ENCODE peak calls at places on chromosomes 13 and 19, in four cellular contexts. O is HepG2, A is GM12878, W is K562. V is an unnamed sample.

GRCh38 chr19:16066611-16067104 is 9.6 kb upstream of the TPM4 start:
- DNase-seq in W (peak; percentile 63), A (no peak), O (peak; percentile 81), V (no peak)

GRCh38 chr19:18651738-18652137 is 14.9 kb downstream of the KLHL26 start:
- DNase-seq in A (no peak), W (no peak), O (no peak), V (no peak)

GRCh38 chr19:33702606-33703437 is 81.1 kb downstream of the CHST8 start:
- DNase-seq in A (no peak), W (no peak), O (no peak), V (no peak)

GRCh38 chr19:53671621-53672111 is 39.9 kb downstream of the DPRX start:
- DNase-seq in A (no peak), W (no peak), O (peak; percentile 28), V (no peak)

GRCh38 chr13:38417727-38418126 is 68.1 kb downstream of the UFM1 start:
- DNase-seq in A (no peak), O (peak; percentile 8), W (peak; percentile 16), V (peak; percentile 32)

GRCh38 chr13:48410199-48410598 is 2.7 kb downstream of the LPAR6 start:
- DNase-seq in A (no peak), W (no peak), O (no peak), V (no peak)

GRCh38 chr19:29247051-29247450 is 34.1 kb upstream of the UQCRFS1 start:
- DNase-seq in A (no peak), W (no peak), O (no peak), V (no peak)

GRCh38 chr19:33125929-33126388 is 6.0 kb upstream of the WDR88 start:
- DNase-seq in O (peak; percentile 36), W (peak; percentile 71), A (peak; percentile 16), V (peak; percentile 75)

GRCh38 chr13:113153810-113154748 is 4.4 kb upstream of the PROZ start:
- DNase-seq in A (peak; percentile 3), W (peak; percentile 74), O (peak; percentile 49), V (peak; percentile 57)

GRCh38 chr13:36920612-36921185 is 661 bp upstream of the SMAD9 start:
- DNase-seq in W (no peak), O (no peak), A (no peak), V (no peak)

GRCh38 chr13:99033814-99034213 is 56.0 kb upstream of the DOCK9 start:
- DNase-seq in W (no peak), A (no peak), O (peak; percentile 21), V (peak; percentile 23)

GRCh38 chr13:25732146-25732865 is 319.5 kb downstream of the SHISA2 start:
- DNase-seq in A (no peak), O (no peak), W (no peak), V (no peak)

GRCh38 chr19:19627716-19628498 is at the start of gene LPAR2:
- DNase-seq in A (no peak), W (no peak), O (no peak), V (no peak)

GRCh38 chr13:30159446-30159839 is 147.9 kb downstream of the KATNAL1 start:
- DNase-seq in W (no peak), O (no peak), A (no peak), V (no peak)

GRCh38 chr13:66543780-66544179 is 686.4 kb downstream of the PCDH9 start:
- DNase-seq in W (no peak), O (no peak), A (no peak), V (peak; percentile 62)

GRCh38 chr19:9535934-9536333 is 2.5 kb downstream of the ZNF426 start:
- DNase-seq in W (no peak), A (no peak), O (no peak), V (no peak)

GRCh38 chr13:98246538-98247172 is 69.6 kb upstream of the RNF113B start:
- DNase-seq in A (no peak), W (no peak), O (peak; percentile 96), V (no peak)

GRCh38 chr13:94459116-94459515 is 20.4 kb downstream of the DCT start:
- DNase-seq in W (no peak), A (no peak), O (no peak), V (no peak)

GRCh38 chr13:77429320-77430142 is 102.6 kb upstream of the MYCBP2 start:
- DNase-seq in A (peak; percentile 93), O (no peak), W (no peak), V (no peak)

GRCh38 chr19:48043675-48044258 is at the start of gene CABP5:
- DNase-seq in W (no peak), A (no peak), O (no peak), V (no peak)

GRCh38 chr13:36275190-36276002 is 22.2 kb downstream of the CCDC169 start:
- DNase-seq in W (no peak), A (no peak), O (peak; percentile 50), V (peak; percentile 36)

GRCh38 chr13:66212511-66212910 is 1017.6 kb downstream of the PCDH9 start:
- DNase-seq in O (no peak), W (no peak), A (no peak), V (no peak)

GRCh38 chr13:50125556-50126377 is 110.5 kb downstream of the KCNRG start:
- DNase-seq in W (peak; percentile 77), O (peak; percentile 80), A (no peak), V (peak; percentile 72)

GRCh38 chr19:29302002-29302928 is 89.3 kb upstream of the UQCRFS1 start:
- DNase-seq in W (no peak), A (no peak), O (no peak), V (no peak)

GRCh38 chr19:55678121-55678671 is 3.2 kb downstream of the EPN1 start:
- DNase-seq in A (peak; percentile 88), W (no peak), O (no peak), V (no peak)

GRCh38 chr13:30341815-30342570 is 34.6 kb upstream of the KATNAL1 start:
- DNase-seq in W (no peak), O (no peak), A (no peak), V (no peak)

GRCh38 chr13:80704369-80704768 is 363.4 kb upstream of the SPRY2 start:
- DNase-seq in O (no peak), W (no peak), A (no peak), V (no peak)

GRCh38 chr19:44848805-44849457 is 2.8 kb downstream of the NECTIN2 start:
- DNase-seq in O (no peak), A (no peak), W (peak; percentile 52), V (no peak)

GRCh38 chr13:76993021-76993420 is 1.1 kb downstream of the CLN5 start:
- DNase-seq in O (no peak), A (no peak), W (no peak), V (no peak)

GRCh38 chr13:30743319-30744055 is 8.1 kb downstream of the ALOX5AP start:
- DNase-seq in O (peak; percentile 10), W (no peak), A (no peak), V (no peak)

GRCh38 chr13:107006646-107007045 is 438.7 kb upstream of the ARGLU1 start:
- DNase-seq in A (no peak), W (no peak), O (no peak), V (no peak)

GRCh38 chr19:18259848-18260247 is 14.4 kb downstream of the IQCN start:
- DNase-seq in A (no peak), W (no peak), O (no peak), V (no peak)

GRCh38 chr19:48053076-48053475 is 9.2 kb upstream of the CABP5 start:
- DNase-seq in A (no peak), O (no peak), W (no peak), V (no peak)

GRCh38 chr13:87810391-87810801 is 139.2 kb downstream of the SLITRK5 start:
- DNase-seq in W (no peak), O (peak; percentile 18), A (no peak), V (no peak)
- TF ChIP-seq FOXM1 in W (no peak), O (no peak), A (no peak), V (no peak)

DNA sequence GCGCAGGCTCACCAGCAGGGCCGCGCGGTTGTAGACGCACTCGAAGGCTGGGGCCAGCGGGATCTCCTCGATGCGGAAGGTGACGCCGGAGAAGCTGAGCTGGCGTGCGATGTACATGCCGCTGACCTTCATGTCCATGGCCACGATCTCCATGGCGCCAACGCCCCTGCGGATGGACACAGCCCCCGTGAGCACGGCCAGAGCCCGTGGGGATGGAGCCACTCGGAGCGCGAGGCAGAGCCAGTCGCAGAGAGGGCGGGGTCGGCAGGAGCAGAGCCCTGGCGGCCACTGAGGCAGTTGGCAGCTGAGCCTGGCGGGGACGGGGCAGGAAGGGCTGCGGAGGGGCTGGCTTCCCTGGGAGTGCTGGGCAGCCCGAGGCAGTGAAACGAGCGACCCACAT is 15.2 kb downstream of the GPX4 start:
- DNase-seq in A (no peak), O (no peak), W (no peak), V (no peak)
- TF ChIP-seq BHLHE40 in A (no peak), O (no peak), W (no peak), V (no peak)

GRCh38 chr19:11699931-11700794 is 38.6 kb downstream of the ZNF823 start:
- DNase-seq in W (peak; percentile 29), O (peak; percentile 33), A (no peak), V (peak; percentile 37)

GRCh38 chr19:11694533-11695439 is 44.0 kb downstream of the ZNF823 start:
- DNase-seq in A (peak; percentile 72), W (peak; percentile 97), O (peak; percentile 90), V (peak; percentile 92)

GRCh38 chr19:11693505-11694499 is 44.9 kb downstream of the ZNF823 start:
- DNase-seq in W (no peak), O (peak; percentile 85), A (no peak), V (peak; percentile 19)

GRCh38 chr19:11698231-11698630 is 40.5 kb downstream of the ZNF823 start:
- DNase-seq in A (no peak), W (no peak), O (no peak), V (no peak)

GRCh38 chr19:11697284-11697855 is 41.4 kb downstream of the ZNF823 start:
- DNase-seq in W (no peak), A (no peak), O (no peak), V (no peak)
- TF ChIP-seq FOXM1 in W (no peak), A (no peak), O (no peak), V (no peak)

DNA sequence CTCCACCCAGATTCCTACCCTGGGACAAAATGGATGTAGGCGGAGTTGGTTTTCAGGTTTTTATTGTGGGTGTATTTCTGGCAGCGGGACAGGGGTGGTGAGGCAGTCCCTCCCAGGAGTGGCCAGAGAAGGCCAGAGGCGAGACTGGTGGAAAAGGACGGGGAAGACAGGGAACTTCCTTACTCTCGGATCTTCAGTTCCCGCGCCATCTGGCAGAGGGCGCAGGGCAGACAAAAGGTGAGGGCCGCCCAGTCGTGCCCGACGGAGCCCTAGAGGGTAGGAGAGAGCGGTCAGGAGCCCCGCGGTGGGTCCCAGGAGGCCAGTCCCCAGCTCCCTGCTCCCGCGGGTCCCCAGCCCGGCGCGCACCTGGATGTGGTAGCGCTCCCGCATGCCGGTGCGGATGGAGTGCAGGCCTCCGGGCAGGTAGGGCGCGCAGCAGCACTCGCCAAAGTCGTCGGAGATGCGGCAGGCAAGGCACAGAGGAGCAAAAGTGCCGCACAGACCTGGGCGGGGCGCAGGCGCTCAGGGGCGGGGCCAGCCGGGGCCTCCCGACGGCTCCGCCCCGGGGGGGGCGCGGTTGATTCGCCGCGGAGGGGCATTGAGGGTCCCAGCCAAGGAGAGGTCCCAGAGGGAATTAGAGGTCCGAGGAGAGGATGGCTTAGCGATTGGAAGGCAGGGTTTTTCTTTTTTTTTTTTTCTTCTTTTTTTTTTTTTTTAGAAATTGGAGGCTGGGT is 3.0 kb downstream of the CNFN start:
- DNase-seq in W (peak; percentile 88), A (no peak), O (peak; percentile 63), V (peak; percentile 86)
- TF ChIP-seq BHLHE40 in W (no peak), A (peak; percentile 32), O (no peak), V (no peak)

GRCh38 chr19:49892716-49893115 is 4.0 kb downstream of the IL4I1 start:
- DNase-seq in W (no peak), A (no peak), O (no peak), V (no peak)
- TF ChIP-seq FOXM1 in W (no peak), A (no peak), O (no peak), V (no peak)

GRCh38 chr13:108220042-108220441 is 1.9 kb downstream of the ABHD13 start:
- DNase-seq in A (no peak), W (no peak), O (peak; percentile 9), V (no peak)
- TF ChIP-seq BHLHE40 in A (no peak), W (no peak), O (no peak), V (no peak)

GRCh38 chr19:5967994-5968430 is 9.9 kb downstream of the RANBP3 start:
- DNase-seq in A (peak; percentile 17), W (peak; percentile 68), O (peak; percentile 64), V (peak; percentile 82)
- TF ChIP-seq FOXM1 in A (no peak), W (peak; percentile 40), O (no peak), V (no peak)